ENCODE peak calls at places on chromosome 7, in four cellular contexts. I, J, W and L are unnamed samples.

GRCh38 chr7:75617634-75618234 is 121.0 kb downstream of the HIP1 start:
- DNase-seq in J (peak), I (no peak), W (peak), L (no peak)

GRCh38 chr7:157875230-157876179 is 538.7 kb downstream of the DNAJB6 start:
- DNase-seq in W (no peak), J (peak), I (no peak), L (no peak)

GRCh38 chr7:105664816-105665525 is 83.7 kb upstream of the EFCAB10 start:
- DNase-seq in J (no peak), I (no peak), W (no peak), L (peak)

GRCh38 chr7:30880941-30881340 is 30.7 kb upstream of the AQP1 start:
- DNase-seq in J (no peak), I (no peak), W (no peak), L (no peak)

GRCh38 chr7:31125171-31125570 is 73.1 kb downstream of the ADCYAP1R1 start:
- DNase-seq in J (no peak), W (no peak), I (no peak), L (no peak)

GRCh38 chr7:158649279-158649678 is 55.3 kb downstream of the NCAPG2 start:
- DNase-seq in J (no peak), I (peak), W (no peak), L (no peak)

GRCh38 chr7:110001254-110001938 is 1089.5 kb upstream of the LRRN3 start:
- DNase-seq in J (no peak), I (no peak), W (no peak), L (no peak)

GRCh38 chr7:96299496-96299895 is 22.4 kb downstream of the SLC25A13 start:
- DNase-seq in W (no peak), J (no peak), I (no peak), L (no peak)

GRCh38 chr7:16644987-16645592 is 464 bp downstream of the ANKMY2 start:
- DNase-seq in I (peak), J (no peak), W (peak), L (no peak)

GRCh38 chr7:7639847-7640220 is 718 bp upstream of the UMAD1 start:
- DNase-seq in I (peak), W (no peak), J (peak), L (peak)

GRCh38 chr7:157989611-157990010 is 598.0 kb downstream of the PTPRN2 start:
- DNase-seq in J (no peak), W (no peak), I (no peak), L (no peak)

GRCh38 chr7:70480913-70481579 is 650.9 kb upstream of the GALNT17 start:
- DNase-seq in I (no peak), W (no peak), J (no peak), L (no peak)

GRCh38 chr7:136036336-136036735 is 59.2 kb upstream of the MTPN start:
- DNase-seq in I (no peak), W (no peak), J (no peak), L (no peak)

GRCh38 chr7:124779194-124779593 is 13.6 kb upstream of the GPR37 start:
- DNase-seq in W (no peak), I (no peak), J (no peak), L (no peak)

GRCh38 chr7:141362580-141363435 is 188.4 kb upstream of the AGK start:
- DNase-seq in I (peak), W (no peak), J (no peak), L (no peak)

GRCh38 chr7:24701232-24701898 is 55.9 kb downstream of the GSDME start:
- DNase-seq in J (no peak), I (peak), W (no peak), L (peak)

GRCh38 chr7:10939237-10939910 is 34.3 kb upstream of the PHF14 start:
- DNase-seq in W (no peak), I (peak), J (no peak), L (no peak)

GRCh38 chr7:8217200-8218068 is 44.5 kb downstream of the ICA1 start:
- DNase-seq in W (no peak), I (peak), J (peak), L (peak)

GRCh38 chr7:137994091-137994688 is 7.7 kb downstream of the CREB3L2 start:
- DNase-seq in I (no peak), J (no peak), W (no peak), L (no peak)

GRCh38 chr7:76300210-76300731 is 2.2 kb upstream of the HSPB1 start:
- DNase-seq in J (no peak), W (no peak), I (peak), L (peak)

GRCh38 chr7:41328544-41328943 is 374.3 kb downstream of the INHBA start:
- DNase-seq in J (no peak), I (no peak), W (no peak), L (no peak)

GRCh38 chr7:105136221-105136620 is 122.2 kb downstream of the KMT2E start:
- DNase-seq in J (no peak), I (no peak), W (no peak), L (no peak)

GRCh38 chr7:70736715-70737460 is 395.1 kb upstream of the GALNT17 start:
- DNase-seq in J (no peak), W (no peak), I (peak), L (no peak)

GRCh38 chr7:28114056-28114455 is 66.5 kb downstream of the JAZF1 start:
- DNase-seq in J (no peak), W (no peak), I (no peak), L (no peak)

GRCh38 chr7:107712025-107712424 is 31.9 kb upstream of the CBLL1 start:
- DNase-seq in J (no peak), I (no peak), W (no peak), L (no peak)

DNA sequence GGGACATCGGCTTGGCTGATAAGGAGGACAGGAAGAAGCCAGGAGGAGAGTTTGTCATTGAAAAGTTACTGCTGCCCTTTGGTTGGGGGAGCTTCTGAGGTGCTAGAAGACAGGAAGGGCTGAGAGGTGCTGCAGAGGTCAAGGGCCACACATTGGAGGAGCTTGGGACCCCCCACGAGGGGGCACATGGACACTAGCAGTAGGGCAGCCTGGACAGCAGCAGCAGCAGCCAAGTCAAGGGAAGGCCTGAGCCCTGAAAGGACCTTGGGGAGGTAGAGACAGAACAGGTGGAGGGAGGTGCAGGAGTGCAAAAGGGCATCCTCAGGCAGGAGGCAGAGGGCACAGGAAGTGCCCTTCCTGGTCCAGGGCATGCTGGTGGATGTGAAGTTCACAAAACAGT is 439.7 kb upstream of the IGFBP3 start:
- DNase-seq in I (no peak), W (no peak), J (no peak), L (peak)
- TF ChIP-seq CTCF in I (no peak), W (no peak), J (no peak), L (no peak)

GRCh38 chr7:21959387-21959776 is 13.7 kb upstream of the CDCA7L start:
- DNase-seq in J (no peak), W (no peak), I (no peak), L (no peak)
- TF ChIP-seq CTCF in J (no peak), W (no peak), I (no peak), L (no peak)

GRCh38 chr7:87759511-87759910 is 116.6 kb downstream of the SLC25A40 start:
- DNase-seq in W (no peak), J (no peak), I (no peak), L (no peak)
- TF ChIP-seq CTCF in W (no peak), J (no peak), I (no peak), L (no peak)

GRCh38 chr7:25995893-25996529 is 156.0 kb upstream of the NFE2L3 start:
- DNase-seq in W (no peak), J (no peak), I (no peak), L (peak)
- TF ChIP-seq CTCF in W (no peak), J (no peak), I (no peak), L (no peak)

GRCh38 chr7:25930492-25931048 is 221.4 kb upstream of the NFE2L3 start:
- DNase-seq in J (no peak), W (no peak), I (no peak), L (no peak)
- TF ChIP-seq CTCF in J (no peak), W (no peak), I (no peak), L (no peak)